ENCODE peak calls at places on chromosomes 7 and 10, in four cellular contexts. V is NCI-H2227 treated with DMSO at 0.1 percent for 48 hours, A is NCI-H524, B is HT-29. F is an unnamed sample.

GRCh38 chr7:23909426-23909825 is 199.4 kb downstream of the STK31 start:
- DNase-seq in V (no peak), A (no peak), B (no peak), F (no peak)

GRCh38 chr7:9407816-9408215 is 974.4 kb downstream of the NXPH1 start:
- DNase-seq in V (no peak), A (no peak), B (no peak), F (no peak)

GRCh38 chr7:150784120-150784736 is 15.9 kb downstream of the TMEM176B start:
- DNase-seq in V (no peak), A (no peak), B (peak; percentile 90), F (peak; percentile 86)

GRCh38 chr7:42978496-42978895 is 46.3 kb downstream of the MRPL32 start:
- DNase-seq in V (no peak), A (no peak), B (no peak), F (no peak)

GRCh38 chr7:113796557-113796956 is 122.3 kb downstream of the PPP1R3A start:
- DNase-seq in V (no peak), A (no peak), B (no peak), F (no peak)

GRCh38 chr7:156759579-156760202 is 119.1 kb downstream of the RNF32 start:
- DNase-seq in V (no peak), A (no peak), B (no peak), F (no peak)

GRCh38 chr7:4712371-4713182 is 30.5 kb downstream of the FOXK1 start:
- DNase-seq in V (peak; percentile 70), A (peak; percentile 45), B (peak; percentile 71), F (no peak)

GRCh38 chr10:89337493-89337892 is 9.7 kb downstream of the IFIT3 start:
- DNase-seq in V (no peak), A (no peak), B (no peak), F (no peak)

GRCh38 chr7:27627146-27627545 is 35.5 kb downstream of the HIBADH start:
- DNase-seq in V (no peak), A (no peak), B (no peak), F (no peak)

GRCh38 chr10:51832652-51833383 is 133.4 kb upstream of the CSTF2T start:
- DNase-seq in V (no peak), A (no peak), B (peak; percentile 22), F (no peak)

GRCh38 chr7:2104107-2104710 is 128.5 kb downstream of the MAD1L1 start:
- DNase-seq in V (no peak), A (no peak), B (no peak), F (peak; percentile 73)